ENCODE peak calls at places on chromosomes 1 and 21, in seven cellular contexts. One of them, this sample, is unnamed. For H3K27me3, the result is how much of the 10 kb centered on the place peaks cover.

GRCh38 chr1:55059302-55060132 is 20.2 kb downstream of the PCSK9 start:
- DNase-seq in astrocyte: no peak
- DNase-seq in CD4-positive, alpha-beta memory T cell: no peak
- DNase-seq in GM23248: no peak
- DNase-seq in SJSA1: no peak
- DNase-seq in Peyer's patch: no peak
- DNase-seq in fibroblast of lung: no peak
- DNase-seq in this sample: no peak

GRCh38 chr1:9041116-9041779 is 15.0 kb upstream of the SLC2A7 start:
- DNase-seq in GM23248: no peak
- DNase-seq in Peyer's patch: no peak
- DNase-seq in SJSA1: no peak
- DNase-seq in fibroblast of lung: no peak
- DNase-seq in CD4-positive, alpha-beta memory T cell: no peak
- DNase-seq in astrocyte: no peak
- DNase-seq in this sample: no peak

GRCh38 chr1:203776636-203777035 is 11.7 kb downstream of the LAX1 start:
- DNase-seq in GM23248: no peak
- DNase-seq in CD4-positive, alpha-beta memory T cell: no peak
- DNase-seq in fibroblast of lung: no peak
- DNase-seq in Peyer's patch: no peak
- DNase-seq in SJSA1: no peak
- DNase-seq in astrocyte: no peak
- DNase-seq in this sample: no peak

GRCh38 chr1:187226396-187226795 is 397.6 kb downstream of the PLA2G4A start:
- DNase-seq in GM23248: peak
- DNase-seq in SJSA1: no peak
- DNase-seq in astrocyte: peak
- DNase-seq in Peyer's patch: no peak
- DNase-seq in fibroblast of lung: no peak
- DNase-seq in CD4-positive, alpha-beta memory T cell: no peak
- DNase-seq in this sample: no peak

GRCh38 chr1:108154323-108154722 is 45.8 kb downstream of the SLC25A24 start:
- DNase-seq in Peyer's patch: no peak
- DNase-seq in astrocyte: peak
- DNase-seq in CD4-positive, alpha-beta memory T cell: no peak
- DNase-seq in GM23248: no peak
- DNase-seq in fibroblast of lung: peak
- DNase-seq in SJSA1: no peak
- DNase-seq in this sample: no peak

GRCh38 chr1:244502630-244503029 is 41.6 kb downstream of the CATSPERE start:
- DNase-seq in GM23248: no peak
- DNase-seq in Peyer's patch: no peak
- DNase-seq in CD4-positive, alpha-beta memory T cell: no peak
- DNase-seq in fibroblast of lung: no peak
- DNase-seq in SJSA1: no peak
- DNase-seq in astrocyte: no peak
- DNase-seq in this sample: no peak

GRCh38 chr21:36035381-36035791 is 24.9 kb downstream of the SETD4 start:
- DNase-seq in fibroblast of lung: no peak
- DNase-seq in CD4-positive, alpha-beta memory T cell: no peak
- DNase-seq in GM23248: no peak
- DNase-seq in Peyer's patch: no peak
- DNase-seq in astrocyte: no peak
- DNase-seq in SJSA1: no peak
- DNase-seq in this sample: no peak

GRCh38 chr1:50699795-50700194 is 260.3 kb downstream of the FAF1 start:
- DNase-seq in fibroblast of lung: no peak
- DNase-seq in SJSA1: no peak
- DNase-seq in astrocyte: no peak
- DNase-seq in GM23248: no peak
- DNase-seq in CD4-positive, alpha-beta memory T cell: no peak
- DNase-seq in Peyer's patch: no peak
- DNase-seq in this sample: no peak

GRCh38 chr1:26363549-26364448 is 8.8 kb downstream of the ZNF683 start:
- DNase-seq in Peyer's patch: peak
- DNase-seq in GM23248: peak
- DNase-seq in CD4-positive, alpha-beta memory T cell: peak
- DNase-seq in SJSA1: peak
- DNase-seq in fibroblast of lung: peak
- DNase-seq in astrocyte: peak
- DNase-seq in this sample: peak

GRCh38 chr1:162070094-162070748 is 730 bp downstream of the NOS1AP start:
- DNase-seq in SJSA1: no peak
- DNase-seq in CD4-positive, alpha-beta memory T cell: peak
- DNase-seq in astrocyte: no peak
- DNase-seq in GM23248: peak
- DNase-seq in fibroblast of lung: no peak
- DNase-seq in Peyer's patch: no peak
- DNase-seq in this sample: no peak

GRCh38 chr21:43343095-43343991 is 83.6 kb downstream of the SIK1 start:
- DNase-seq in Peyer's patch: no peak
- DNase-seq in CD4-positive, alpha-beta memory T cell: no peak
- DNase-seq in astrocyte: no peak
- DNase-seq in SJSA1: no peak
- DNase-seq in fibroblast of lung: no peak
- DNase-seq in GM23248: no peak
- DNase-seq in this sample: no peak

GRCh38 chr1:210244746-210245367 is 12.3 kb downstream of the SERTAD4 start:
- DNase-seq in astrocyte: peak
- DNase-seq in fibroblast of lung: no peak
- DNase-seq in CD4-positive, alpha-beta memory T cell: no peak
- DNase-seq in Peyer's patch: no peak
- DNase-seq in SJSA1: peak
- DNase-seq in GM23248: peak
- DNase-seq in this sample: no peak

GRCh38 chr1:15734296-15734695 is 1.8 kb upstream of the SLC25A34 start:
- DNase-seq in astrocyte: no peak
- DNase-seq in GM23248: no peak
- DNase-seq in Peyer's patch: no peak
- DNase-seq in SJSA1: no peak
- DNase-seq in CD4-positive, alpha-beta memory T cell: no peak
- DNase-seq in fibroblast of lung: no peak
- DNase-seq in this sample: no peak

GRCh38 chr1:108817016-108817415 is 39.9 kb downstream of the AKNAD1 start:
- DNase-seq in CD4-positive, alpha-beta memory T cell: no peak
- DNase-seq in fibroblast of lung: peak
- DNase-seq in Peyer's patch: no peak
- DNase-seq in SJSA1: peak
- DNase-seq in astrocyte: peak
- DNase-seq in GM23248: peak
- DNase-seq in this sample: no peak

GRCh38 chr1:64956733-64957441 is 9.5 kb downstream of the JAK1 start:
- DNase-seq in fibroblast of lung: no peak
- DNase-seq in Peyer's patch: peak
- DNase-seq in astrocyte: no peak
- DNase-seq in CD4-positive, alpha-beta memory T cell: no peak
- DNase-seq in SJSA1: no peak
- DNase-seq in GM23248: no peak
- DNase-seq in this sample: no peak

GRCh38 chr1:12173631-12174121 is 6.9 kb downstream of the TNFRSF1B start:
- DNase-seq in fibroblast of lung: no peak
- DNase-seq in astrocyte: no peak
- DNase-seq in GM23248: no peak
- DNase-seq in CD4-positive, alpha-beta memory T cell: peak
- DNase-seq in Peyer's patch: peak
- DNase-seq in SJSA1: no peak
- DNase-seq in this sample: no peak

GRCh38 chr1:99621340-99621901 is 24.5 kb upstream of the PALMD start:
- DNase-seq in fibroblast of lung: no peak
- DNase-seq in CD4-positive, alpha-beta memory T cell: no peak
- DNase-seq in astrocyte: peak
- DNase-seq in Peyer's patch: no peak
- DNase-seq in SJSA1: no peak
- DNase-seq in GM23248: no peak
- DNase-seq in this sample: no peak

GRCh38 chr1:198679535-198680173 is 40.8 kb downstream of the PTPRC start:
- DNase-seq in CD4-positive, alpha-beta memory T cell: peak
- DNase-seq in fibroblast of lung: no peak
- DNase-seq in GM23248: no peak
- DNase-seq in astrocyte: no peak
- DNase-seq in Peyer's patch: peak
- DNase-seq in SJSA1: no peak
- DNase-seq in this sample: no peak

GRCh38 chr1:78570539-78570938 is 49.7 kb upstream of the IFI44L start:
- DNase-seq in Peyer's patch: no peak
- DNase-seq in SJSA1: no peak
- DNase-seq in astrocyte: no peak
- DNase-seq in fibroblast of lung: no peak
- DNase-seq in CD4-positive, alpha-beta memory T cell: no peak
- DNase-seq in GM23248: no peak
- DNase-seq in this sample: no peak

DNA sequence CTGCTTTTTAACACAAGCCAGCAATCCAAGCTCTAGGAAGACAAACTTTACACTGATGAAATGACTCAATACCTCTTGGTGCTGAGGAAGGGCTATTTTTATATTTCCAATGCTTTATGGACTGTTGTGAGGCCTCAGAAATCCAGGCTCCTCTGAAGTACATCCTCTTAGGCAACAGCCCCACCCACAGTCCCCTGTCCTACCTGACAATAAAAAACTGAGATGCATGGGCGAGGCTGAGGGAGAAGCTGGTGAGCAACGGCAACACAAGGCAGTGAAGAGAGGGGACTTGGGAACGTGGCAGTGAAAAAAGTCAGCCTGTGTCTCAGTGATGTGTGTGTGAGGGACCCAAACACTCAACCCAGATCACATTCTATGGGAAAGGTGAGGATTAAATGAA is 10.1 kb upstream of the CPT2 start:
- DNase-seq in CD4-positive, alpha-beta memory T cell: no peak
- DNase-seq in fibroblast of lung: no peak
- DNase-seq in Peyer's patch: no peak
- DNase-seq in SJSA1: no peak
- DNase-seq in astrocyte: no peak
- DNase-seq in GM23248: no peak
- DNase-seq in this sample: no peak
- H3K27ac ChIP-seq in CD4-positive, alpha-beta memory T cell: no peak
- H3K27ac ChIP-seq in fibroblast of lung: no peak
- H3K27ac ChIP-seq in Peyer's patch: no peak
- H3K27ac ChIP-seq in SJSA1: no peak
- H3K27ac ChIP-seq in astrocyte: no peak
- H3K27ac ChIP-seq in GM23248: peak
- H3K27ac ChIP-seq in this sample: no peak

DNA sequence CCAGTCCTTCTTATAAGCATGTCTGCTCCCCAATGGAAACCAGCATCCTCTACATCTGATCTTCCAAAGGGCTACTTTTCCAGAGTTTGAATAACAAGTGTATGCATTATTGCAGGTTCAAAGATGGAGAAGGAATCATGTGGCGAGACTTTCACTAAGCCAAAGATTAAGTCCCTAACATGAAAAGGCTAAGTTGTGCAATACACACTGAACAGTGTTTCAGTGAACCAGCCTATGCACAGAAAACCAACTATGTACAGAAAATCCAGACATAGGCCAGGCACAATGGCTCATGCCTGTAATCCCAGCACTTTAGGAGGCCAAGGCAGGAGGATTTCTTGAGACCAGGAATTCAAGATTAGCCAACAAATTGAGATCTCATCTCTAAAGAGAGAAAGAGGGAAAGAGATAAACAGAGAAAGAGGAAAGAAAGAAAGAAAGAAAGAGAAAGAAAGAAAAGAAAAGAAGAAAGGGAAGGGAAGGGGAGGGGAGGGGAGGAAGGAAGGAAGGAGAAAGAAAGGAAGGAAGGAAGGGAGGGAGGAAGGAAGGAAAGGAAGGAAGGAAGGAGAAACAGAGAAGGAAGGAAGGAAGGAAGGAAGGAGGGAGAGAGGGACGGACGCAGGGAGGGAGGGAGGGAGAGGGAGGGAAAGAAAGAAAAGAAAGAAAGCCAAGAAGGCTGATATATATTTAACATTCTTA is 181.7 kb downstream of the LTN1 start:
- DNase-seq in fibroblast of lung: no peak
- DNase-seq in Peyer's patch: no peak
- DNase-seq in GM23248: no peak
- DNase-seq in SJSA1: no peak
- DNase-seq in CD4-positive, alpha-beta memory T cell: no peak
- DNase-seq in astrocyte: no peak
- DNase-seq in this sample: no peak
- H3K4me3 ChIP-seq in fibroblast of lung: no peak
- H3K4me3 ChIP-seq in Peyer's patch: no peak
- H3K4me3 ChIP-seq in GM23248: no peak
- H3K4me3 ChIP-seq in SJSA1: no peak
- H3K4me3 ChIP-seq in CD4-positive, alpha-beta memory T cell: no peak
- H3K4me3 ChIP-seq in astrocyte: no peak
- H3K4me3 ChIP-seq in this sample: no peak

DNA sequence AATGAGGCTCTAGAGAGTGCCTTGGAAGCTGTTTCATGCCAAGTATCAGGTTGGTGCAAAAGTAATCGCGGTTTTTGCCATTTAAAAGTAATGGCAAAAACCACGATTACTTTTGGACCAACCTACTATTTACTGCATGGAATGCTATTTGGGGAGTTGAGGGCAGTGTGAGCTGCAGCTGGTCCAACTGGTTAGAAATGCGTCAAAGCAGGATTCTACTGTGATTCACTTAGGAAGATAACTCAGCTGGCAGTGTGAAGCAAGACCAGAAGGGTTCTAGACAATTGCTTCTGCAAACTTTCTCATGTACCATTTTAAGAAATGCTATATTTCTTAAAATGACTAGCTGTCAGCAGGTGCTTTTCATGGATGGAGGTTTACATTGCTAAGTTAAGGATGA is 21.2 kb upstream of the PLA2G2C start:
- DNase-seq in fibroblast of lung: no peak
- DNase-seq in Peyer's patch: no peak
- DNase-seq in GM23248: peak
- DNase-seq in CD4-positive, alpha-beta memory T cell: no peak
- DNase-seq in SJSA1: no peak
- DNase-seq in astrocyte: peak
- DNase-seq in this sample: no peak
- H3K27me3 ChIP-seq in fibroblast of lung: under half
- H3K27me3 ChIP-seq in Peyer's patch: under half
- H3K27me3 ChIP-seq in GM23248: under half
- H3K27me3 ChIP-seq in CD4-positive, alpha-beta memory T cell: under half
- H3K27me3 ChIP-seq in SJSA1: under half
- H3K27me3 ChIP-seq in astrocyte: under half
- H3K27me3 ChIP-seq in this sample: under half

GRCh38 chr1:164664127-164664526 is 105.1 kb downstream of the PBX1 start:
- DNase-seq in CD4-positive, alpha-beta memory T cell: no peak
- DNase-seq in astrocyte: no peak
- DNase-seq in GM23248: no peak
- DNase-seq in SJSA1: no peak
- DNase-seq in Peyer's patch: no peak
- DNase-seq in fibroblast of lung: no peak
- DNase-seq in this sample: no peak

GRCh38 chr1:164662462-164662861 is 103.5 kb downstream of the PBX1 start:
- DNase-seq in CD4-positive, alpha-beta memory T cell: no peak
- DNase-seq in Peyer's patch: no peak
- DNase-seq in fibroblast of lung: no peak
- DNase-seq in astrocyte: no peak
- DNase-seq in SJSA1: no peak
- DNase-seq in GM23248: no peak
- DNase-seq in this sample: no peak

GRCh38 chr1:164662955-164663354 is 104.0 kb downstream of the PBX1 start:
- DNase-seq in fibroblast of lung: no peak
- DNase-seq in GM23248: no peak
- DNase-seq in SJSA1: no peak
- DNase-seq in CD4-positive, alpha-beta memory T cell: no peak
- DNase-seq in Peyer's patch: no peak
- DNase-seq in astrocyte: no peak
- DNase-seq in this sample: no peak

GRCh38 chr1:164660415-164661174 is 101.6 kb downstream of the PBX1 start:
- DNase-seq in SJSA1: no peak
- DNase-seq in CD4-positive, alpha-beta memory T cell: peak
- DNase-seq in Peyer's patch: no peak
- DNase-seq in astrocyte: peak
- DNase-seq in GM23248: peak
- DNase-seq in fibroblast of lung: peak
- DNase-seq in this sample: no peak

GRCh38 chr1:164659621-164660414 is 100.8 kb downstream of the PBX1 start:
- DNase-seq in CD4-positive, alpha-beta memory T cell: no peak
- DNase-seq in Peyer's patch: no peak
- DNase-seq in GM23248: no peak
- DNase-seq in fibroblast of lung: no peak
- DNase-seq in SJSA1: no peak
- DNase-seq in astrocyte: no peak
- DNase-seq in this sample: no peak
- H3K27ac ChIP-seq in CD4-positive, alpha-beta memory T cell: no peak
- H3K27ac ChIP-seq in Peyer's patch: no peak
- H3K27ac ChIP-seq in GM23248: no peak
- H3K27ac ChIP-seq in fibroblast of lung: no peak
- H3K27ac ChIP-seq in SJSA1: no peak
- H3K27ac ChIP-seq in astrocyte: no peak
- H3K27ac ChIP-seq in this sample: no peak